ENCODE peak calls at places on chromosomes 11 and 22, in seven cellular contexts. T is GM23338, O is PC-9, Q is PC-3, V is MM.1S, K is keratinocyte, C is neural progenitor cell. G is an unnamed sample.
A peak's percentile ranks its signal among the peaks of the same experiment; 100 is the strongest.

GRCh38 chr11:132244871-132245557 is 874.6 kb downstream of the NTM start:
- DNase-seq in Q (no peak), V (no peak), K (no peak), T (no peak), O (no peak), C (no peak), G (no peak)

GRCh38 chr22:38953577-38954413 is 3.6 kb upstream of the APOBEC3A start:
- DNase-seq in Q (peak; percentile 6), O (peak; percentile 76), C (no peak), V (peak; percentile 86), K (no peak), T (no peak), G (no peak)

GRCh38 chr22:37228106-37229011 is 15.7 kb downstream of the RAC2 start:
- DNase-seq in T (no peak), C (no peak), K (no peak), Q (peak; percentile 73), V (no peak), O (peak; percentile 72), G (no peak)

GRCh38 chr22:28112548-28113043 is 193.5 kb upstream of the PITPNB start:
- DNase-seq in Q (peak; percentile 53), K (no peak), C (peak; percentile 84), T (peak; percentile 41), V (peak; percentile 10), O (no peak), G (no peak)

GRCh38 chr11:34916810-34917780 is 677 bp downstream of the PDHX start:
- DNase-seq in T (peak; percentile 81), V (no peak), K (no peak), O (no peak), Q (peak; percentile 22), C (no peak), G (no peak)

GRCh38 chr22:30783021-30783420 is 88.3 kb downstream of the OSBP2 start:
- DNase-seq in Q (peak; percentile 65), O (peak; percentile 87), K (no peak), C (no peak), T (no peak), V (no peak), G (no peak)

GRCh38 chr22:20138417-20138738 is 6.8 kb downstream of the ZDHHC8 start:
- DNase-seq in O (no peak), K (no peak), T (no peak), V (no peak), C (no peak), Q (no peak), G (no peak)

GRCh38 chr22:48222742-48223487 is 1460.5 kb downstream of the TBC1D22A start:
- DNase-seq in V (no peak), O (no peak), Q (no peak), K (no peak), C (no peak), T (no peak), G (no peak)

GRCh38 chr11:13216019-13217006 is 61.3 kb upstream of the BMAL1 start:
- DNase-seq in Q (peak; percentile 94), V (no peak), O (peak; percentile 89), T (peak; percentile 35), C (peak; percentile 61), K (no peak), G (no peak)

GRCh38 chr11:7638710-7639642 is 34.3 kb downstream of the CYB5R2 start:
- DNase-seq in C (no peak), Q (no peak), O (no peak), T (no peak), V (peak; percentile 16), K (no peak), G (no peak)
- TF ChIP-seq EZH2 in C (no peak), Q (no peak), O (no peak), T (no peak), V (no peak), K (no peak), G (no peak)

DNA sequence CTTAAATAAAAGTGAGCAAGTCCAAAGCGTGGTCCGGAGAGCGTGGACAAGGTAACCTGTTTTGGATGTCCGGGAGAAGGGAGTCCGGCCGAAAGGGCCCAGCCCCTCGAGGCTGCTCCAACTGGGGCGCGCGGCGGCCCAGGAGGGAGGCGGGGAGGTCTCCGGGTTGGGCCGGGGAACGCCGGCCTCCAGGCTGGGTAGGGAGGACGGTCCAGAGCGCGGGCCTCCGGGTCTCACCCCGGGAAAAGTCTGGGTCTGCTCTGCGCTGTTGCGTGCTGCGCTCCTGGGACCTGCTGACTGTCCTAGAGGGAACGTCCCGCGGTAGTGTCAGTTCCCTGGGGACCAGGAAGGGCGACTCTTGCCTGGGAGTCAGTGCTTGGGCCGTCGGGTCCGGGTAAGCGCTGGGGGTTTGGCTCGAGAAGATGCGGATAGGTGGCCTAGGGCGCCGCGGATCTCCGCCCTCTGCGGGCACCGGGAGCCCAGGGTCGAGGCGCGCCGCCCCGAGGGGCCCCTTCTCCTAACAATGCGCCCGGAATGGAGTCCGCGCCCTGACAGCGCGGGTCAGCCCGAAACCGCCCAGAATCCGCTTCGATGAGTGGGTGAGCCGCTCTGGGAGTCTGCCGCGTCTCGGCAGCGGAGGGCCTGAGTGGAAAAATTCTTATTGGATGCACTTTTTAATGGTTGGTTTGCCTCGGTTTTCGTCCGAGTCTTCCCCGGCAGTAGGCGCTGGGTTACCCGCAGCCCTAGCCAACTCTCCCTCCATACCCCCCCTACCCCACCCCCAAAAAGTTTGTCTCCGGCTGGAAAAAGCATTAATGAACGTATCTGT is 908 bp upstream of the FLI1 start:
- DNase-seq in T (peak; percentile 63), K (no peak), Q (peak; percentile 42), V (peak; percentile 47), C (peak; percentile 60), O (no peak), G (no peak)
- TF ChIP-seq EZH2 in T (peak; percentile 90), K (peak; percentile 84), Q (no peak), V (no peak), C (peak; percentile 98), O (no peak), G (peak; percentile 73)

DNA sequence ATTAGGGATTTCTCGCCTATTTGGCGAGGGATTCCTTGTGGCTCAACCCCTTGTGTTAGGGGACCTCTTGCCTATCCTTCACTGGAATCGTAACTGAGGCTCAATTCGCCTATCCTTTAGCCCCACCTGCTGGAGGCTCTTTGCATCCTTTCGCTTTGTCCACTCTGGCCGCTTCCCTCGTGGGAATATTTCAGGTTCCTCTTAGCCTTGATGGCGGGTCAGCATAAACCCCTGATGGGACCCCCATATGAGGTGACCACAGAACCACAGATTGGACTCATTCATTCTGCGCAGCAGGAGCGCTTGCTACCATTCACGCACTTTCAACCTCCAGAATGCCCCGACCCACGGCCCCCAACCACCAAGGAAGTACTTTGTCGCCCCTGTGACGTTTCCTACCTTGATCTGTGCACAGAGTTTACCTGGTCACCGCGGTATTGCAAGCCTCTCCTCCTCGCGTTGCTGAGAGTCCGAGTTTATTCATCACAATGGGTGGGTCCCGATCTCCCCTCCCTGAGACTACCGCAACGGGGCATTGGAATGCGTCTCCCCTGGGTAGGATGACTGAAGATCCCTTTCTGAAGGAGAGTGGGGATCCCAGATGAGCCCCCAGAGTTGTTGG is at the start of gene OR52N2:
- DNase-seq in C (peak; percentile 84), K (peak; percentile 13), T (peak; percentile 88), O (peak; percentile 37), V (peak; percentile 75), Q (peak; percentile 79), G (peak; percentile 8)
- TF ChIP-seq EZH2 in C (no peak), K (no peak), T (no peak), O (no peak), V (no peak), Q (no peak), G (no peak)

DNA sequence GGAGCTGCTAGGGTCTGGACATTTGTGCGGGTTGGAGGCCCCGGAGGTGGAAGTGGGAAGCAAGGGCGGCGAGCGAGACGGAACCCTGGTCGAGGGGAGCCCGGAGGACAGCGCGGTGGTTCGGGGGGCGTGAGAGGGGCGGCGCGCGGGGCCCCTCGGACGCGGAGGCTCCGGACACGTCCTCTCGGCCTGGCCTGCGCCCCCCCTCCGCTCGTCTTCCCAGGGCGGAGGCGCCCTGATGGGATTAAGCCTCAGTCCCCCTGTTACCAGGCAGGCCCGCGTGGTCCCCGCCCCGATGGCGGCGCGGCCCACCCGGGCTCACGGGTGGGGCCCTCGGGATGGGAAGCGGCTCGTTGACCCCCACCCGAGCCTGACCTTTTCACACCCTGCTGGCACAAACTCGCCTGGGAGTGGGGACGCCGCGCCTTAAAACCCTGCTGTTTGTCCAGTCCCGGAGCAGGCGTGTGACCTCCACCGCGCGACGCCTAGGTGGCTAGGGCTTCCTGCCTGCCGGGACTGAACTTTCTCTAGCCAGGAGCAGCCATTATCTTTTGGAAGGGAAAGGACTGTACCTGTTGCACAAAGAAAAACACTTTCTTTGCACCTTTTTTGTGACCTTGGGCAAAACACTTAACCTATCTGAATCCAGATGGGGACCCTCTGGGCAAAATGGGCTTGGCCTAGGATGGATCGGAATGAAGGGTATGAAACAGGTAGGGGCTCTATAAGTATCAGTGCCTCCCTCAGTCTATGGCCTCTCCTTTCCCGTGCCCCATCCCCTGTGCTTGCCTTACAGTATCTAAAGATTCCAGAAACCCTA is 988 bp downstream of the KIAA1671 start:
- DNase-seq in O (no peak), V (no peak), K (no peak), C (peak; percentile 74), Q (no peak), T (peak; percentile 44), G (no peak)
- TF ChIP-seq EZH2 in O (no peak), V (no peak), K (no peak), C (no peak), Q (no peak), T (no peak), G (no peak)

GRCh38 chr22:23241562-23242472 is 61.5 kb downstream of the BCR start:
- DNase-seq in Q (no peak), C (no peak), K (no peak), O (no peak), T (no peak), V (no peak), G (no peak)
- TF ChIP-seq EZH2 in Q (no peak), C (no peak), K (no peak), O (no peak), T (no peak), V (no peak), G (no peak)

DNA sequence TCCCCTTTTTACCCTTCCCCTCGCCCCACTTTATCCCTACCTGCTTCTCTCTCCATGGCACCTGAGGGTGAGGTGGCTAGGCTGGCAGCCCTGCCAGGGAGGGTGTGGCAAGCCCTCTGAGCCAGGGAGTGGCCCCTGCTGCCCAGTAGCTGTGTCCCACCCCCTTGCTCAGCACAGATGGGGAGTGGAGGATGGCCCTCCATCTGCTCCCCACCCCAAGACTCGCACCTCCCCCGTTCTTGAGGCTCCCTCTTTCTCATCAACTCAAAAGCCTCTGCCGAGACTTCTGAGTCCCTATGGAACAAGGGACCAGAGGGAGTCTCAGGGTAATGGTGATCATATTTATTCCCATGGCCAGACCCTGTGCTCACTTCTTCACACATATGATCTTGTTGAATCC is 1.7 kb downstream of the TMEM151A start:
- DNase-seq in T (no peak), C (no peak), K (no peak), O (no peak), V (no peak), Q (no peak), G (no peak)
- TF ChIP-seq EZH2 in T (no peak), C (no peak), K (no peak), O (no peak), V (no peak), Q (no peak), G (no peak)

DNA sequence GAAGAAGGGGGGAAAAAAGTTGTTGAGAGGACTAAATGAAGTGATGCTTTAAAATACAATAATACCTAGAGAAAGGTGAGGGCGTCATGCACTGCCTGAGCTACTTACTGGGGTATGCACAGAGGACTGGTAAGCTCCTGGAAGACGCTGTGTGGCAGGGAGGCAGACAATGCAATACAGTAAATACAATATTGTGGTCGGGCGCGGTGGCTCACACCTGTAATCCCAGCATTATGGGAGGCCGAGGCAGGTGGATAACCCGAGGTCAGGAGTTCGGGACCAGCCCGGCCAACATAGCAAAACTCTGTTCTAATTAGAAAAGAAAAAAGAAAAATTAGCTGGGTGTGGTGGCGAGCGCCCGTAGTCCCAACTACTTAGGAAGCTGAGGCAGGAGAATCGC is 683 bp upstream of the SYTL2 start:
- DNase-seq in O (no peak), V (no peak), T (no peak), Q (no peak), K (no peak), C (peak; percentile 14), G (no peak)
- TF ChIP-seq EZH2 in O (no peak), V (no peak), T (no peak), Q (no peak), K (no peak), C (no peak), G (no peak)

G was measured in SK-N-MC.